ENCODE peak calls at places on chromosomes 6 and 20, in nine cellular contexts. One of them, this sample, is unnamed.
A peak's percentile ranks its signal among the peaks of the same experiment; 100 is the strongest.

GRCh38 chr6:134550604-134551003 is 232.7 kb upstream of the SGK1 start:
- DNase-seq in sigmoid colon: no peak
- DNase-seq in prostate gland: no peak
- DNase-seq in fibroblast of the aortic adventitia: peak; percentile 81
- DNase-seq in breast epithelium: no peak
- DNase-seq in A549: peak; percentile 41
- DNase-seq in fibroblast of lung: peak; percentile 92
- DNase-seq in AG09309: no peak
- DNase-seq in body of pancreas: no peak
- DNase-seq in this sample: no peak

GRCh38 chr20:21433329-21433890 is 36.1 kb upstream of the NKX2-4 start:
- DNase-seq in sigmoid colon: no peak
- DNase-seq in body of pancreas: no peak
- DNase-seq in fibroblast of the aortic adventitia: peak; percentile 28
- DNase-seq in A549: peak; percentile 4
- DNase-seq in AG09309: no peak
- DNase-seq in fibroblast of lung: peak; percentile 45
- DNase-seq in prostate gland: no peak
- DNase-seq in breast epithelium: no peak
- DNase-seq in this sample: no peak

GRCh38 chr20:1146957-1147356 is 28.6 kb downstream of the PSMF1 start:
- DNase-seq in body of pancreas: no peak
- DNase-seq in AG09309: no peak
- DNase-seq in breast epithelium: no peak
- DNase-seq in fibroblast of lung: no peak
- DNase-seq in sigmoid colon: no peak
- DNase-seq in prostate gland: no peak
- DNase-seq in A549: no peak
- DNase-seq in fibroblast of the aortic adventitia: no peak
- DNase-seq in this sample: no peak

GRCh38 chr6:92263864-92264263 is 1155.5 kb downstream of the EPHA7 start:
- DNase-seq in fibroblast of lung: no peak
- DNase-seq in sigmoid colon: no peak
- DNase-seq in prostate gland: no peak
- DNase-seq in A549: no peak
- DNase-seq in fibroblast of the aortic adventitia: no peak
- DNase-seq in body of pancreas: no peak
- DNase-seq in AG09309: no peak
- DNase-seq in breast epithelium: no peak
- DNase-seq in this sample: no peak

GRCh38 chr20:36093025-36093803 is 61.3 kb upstream of the EPB41L1 start:
- DNase-seq in AG09309: no peak
- DNase-seq in A549: peak; percentile 82
- DNase-seq in breast epithelium: peak; percentile 67
- DNase-seq in prostate gland: peak; percentile 43
- DNase-seq in fibroblast of the aortic adventitia: no peak
- DNase-seq in fibroblast of lung: peak; percentile 55
- DNase-seq in sigmoid colon: peak; percentile 70
- DNase-seq in body of pancreas: peak; percentile 79
- DNase-seq in this sample: no peak

GRCh38 chr6:115360602-115361325 is 699.9 kb downstream of the FRK start:
- DNase-seq in AG09309: no peak
- DNase-seq in breast epithelium: no peak
- DNase-seq in fibroblast of the aortic adventitia: no peak
- DNase-seq in sigmoid colon: no peak
- DNase-seq in fibroblast of lung: no peak
- DNase-seq in A549: no peak
- DNase-seq in prostate gland: no peak
- DNase-seq in body of pancreas: peak; percentile 58
- DNase-seq in this sample: no peak

GRCh38 chr20:62214067-62214466 is 6.0 kb downstream of the HRH3 start:
- DNase-seq in fibroblast of the aortic adventitia: no peak
- DNase-seq in breast epithelium: no peak
- DNase-seq in fibroblast of lung: no peak
- DNase-seq in AG09309: no peak
- DNase-seq in sigmoid colon: no peak
- DNase-seq in body of pancreas: no peak
- DNase-seq in prostate gland: no peak
- DNase-seq in A549: no peak
- DNase-seq in this sample: no peak

GRCh38 chr20:34269996-34270627 is 28.9 kb downstream of the ASIP start:
- DNase-seq in fibroblast of lung: no peak
- DNase-seq in body of pancreas: peak; percentile 40
- DNase-seq in breast epithelium: peak; percentile 85
- DNase-seq in prostate gland: peak; percentile 78
- DNase-seq in AG09309: no peak
- DNase-seq in sigmoid colon: no peak
- DNase-seq in fibroblast of the aortic adventitia: no peak
- DNase-seq in A549: no peak
- DNase-seq in this sample: peak; percentile 19

GRCh38 chr6:44041461-44042260 is 85.6 kb downstream of the MRPL14 start:
- DNase-seq in AG09309: peak; percentile 89
- DNase-seq in prostate gland: no peak
- DNase-seq in sigmoid colon: peak; percentile 77
- DNase-seq in A549: peak; percentile 83
- DNase-seq in fibroblast of the aortic adventitia: peak; percentile 97
- DNase-seq in breast epithelium: peak; percentile 76
- DNase-seq in fibroblast of lung: peak; percentile 99
- DNase-seq in body of pancreas: peak; percentile 48
- DNase-seq in this sample: peak; percentile 70

GRCh38 chr20:44615876-44616603 is 33.7 kb downstream of the PKIG start:
- DNase-seq in sigmoid colon: no peak
- DNase-seq in AG09309: no peak
- DNase-seq in breast epithelium: no peak
- DNase-seq in fibroblast of the aortic adventitia: no peak
- DNase-seq in A549: no peak
- DNase-seq in body of pancreas: no peak
- DNase-seq in prostate gland: no peak
- DNase-seq in fibroblast of lung: no peak
- DNase-seq in this sample: no peak

GRCh38 chr6:156798091-156798735 is 21.0 kb downstream of the ARID1B start:
- DNase-seq in A549: no peak
- DNase-seq in AG09309: no peak
- DNase-seq in breast epithelium: no peak
- DNase-seq in body of pancreas: no peak
- DNase-seq in prostate gland: no peak
- DNase-seq in sigmoid colon: no peak
- DNase-seq in fibroblast of lung: no peak
- DNase-seq in fibroblast of the aortic adventitia: no peak
- DNase-seq in this sample: no peak

GRCh38 chr6:170286246-170286933 is 4.5 kb downstream of the DLL1 start:
- DNase-seq in fibroblast of lung: peak; percentile 31
- DNase-seq in AG09309: no peak
- DNase-seq in prostate gland: no peak
- DNase-seq in A549: no peak
- DNase-seq in fibroblast of the aortic adventitia: peak; percentile 40
- DNase-seq in sigmoid colon: peak; percentile 65
- DNase-seq in breast epithelium: no peak
- DNase-seq in body of pancreas: peak; percentile 52
- DNase-seq in this sample: no peak

GRCh38 chr6:134474980-134475379 is 157.1 kb upstream of the SGK1 start:
- DNase-seq in AG09309: no peak
- DNase-seq in fibroblast of lung: no peak
- DNase-seq in fibroblast of the aortic adventitia: no peak
- DNase-seq in prostate gland: no peak
- DNase-seq in body of pancreas: no peak
- DNase-seq in A549: no peak
- DNase-seq in sigmoid colon: no peak
- DNase-seq in breast epithelium: no peak
- DNase-seq in this sample: no peak

GRCh38 chr6:70549327-70549726 is 17.4 kb upstream of the SDHAF4 start:
- DNase-seq in fibroblast of the aortic adventitia: no peak
- DNase-seq in sigmoid colon: no peak
- DNase-seq in AG09309: peak; percentile 13
- DNase-seq in breast epithelium: no peak
- DNase-seq in prostate gland: no peak
- DNase-seq in body of pancreas: no peak
- DNase-seq in fibroblast of lung: no peak
- DNase-seq in A549: no peak
- DNase-seq in this sample: no peak

GRCh38 chr6:35496851-35497570 is at the start of gene TEAD3:
- DNase-seq in A549: no peak
- DNase-seq in body of pancreas: peak; percentile 41
- DNase-seq in sigmoid colon: peak; percentile 93
- DNase-seq in AG09309: no peak
- DNase-seq in fibroblast of lung: peak; percentile 55
- DNase-seq in breast epithelium: peak; percentile 66
- DNase-seq in fibroblast of the aortic adventitia: peak; percentile 40
- DNase-seq in prostate gland: peak; percentile 68
- DNase-seq in this sample: no peak

GRCh38 chr20:16175322-16175721 is 397.9 kb downstream of the KIF16B start:
- DNase-seq in breast epithelium: no peak
- DNase-seq in fibroblast of lung: no peak
- DNase-seq in prostate gland: no peak
- DNase-seq in AG09309: no peak
- DNase-seq in fibroblast of the aortic adventitia: no peak
- DNase-seq in body of pancreas: no peak
- DNase-seq in sigmoid colon: no peak
- DNase-seq in A549: no peak
- DNase-seq in this sample: no peak

GRCh38 chr6:165060636-165061190 is 248.7 kb downstream of the C6orf118 start:
- DNase-seq in AG09309: peak; percentile 44
- DNase-seq in prostate gland: no peak
- DNase-seq in body of pancreas: no peak
- DNase-seq in fibroblast of lung: peak; percentile 55
- DNase-seq in breast epithelium: no peak
- DNase-seq in fibroblast of the aortic adventitia: peak; percentile 16
- DNase-seq in sigmoid colon: no peak
- DNase-seq in A549: no peak
- DNase-seq in this sample: no peak

GRCh38 chr6:21987501-21987957 is 309.3 kb downstream of the PRL start:
- DNase-seq in fibroblast of the aortic adventitia: peak; percentile 96
- DNase-seq in prostate gland: peak; percentile 34
- DNase-seq in breast epithelium: peak; percentile 71
- DNase-seq in sigmoid colon: peak; percentile 88
- DNase-seq in body of pancreas: peak; percentile 80
- DNase-seq in fibroblast of lung: peak; percentile 97
- DNase-seq in A549: peak; percentile 51
- DNase-seq in AG09309: peak; percentile 76
- DNase-seq in this sample: peak; percentile 82
- H3K4me3 ChIP-seq in fibroblast of the aortic adventitia: peak overlapping the region; percentile 0
- H3K4me3 ChIP-seq in prostate gland: no peak overlapping the region
- H3K4me3 ChIP-seq in breast epithelium: peak overlapping the region; percentile 20
- H3K4me3 ChIP-seq in sigmoid colon: peak overlapping the region; percentile 36
- H3K4me3 ChIP-seq in body of pancreas: no peak overlapping the region
- H3K4me3 ChIP-seq in fibroblast of lung: no peak overlapping the region
- H3K4me3 ChIP-seq in A549: no peak overlapping the region
- H3K4me3 ChIP-seq in AG09309: no peak overlapping the region
- H3K4me3 ChIP-seq in this sample: peak overlapping the region; percentile 18

GRCh38 chr6:50185006-50185405 is 135.3 kb upstream of the DEFB112 start:
- DNase-seq in AG09309: no peak
- DNase-seq in sigmoid colon: no peak
- DNase-seq in body of pancreas: no peak
- DNase-seq in fibroblast of the aortic adventitia: no peak
- DNase-seq in prostate gland: no peak
- DNase-seq in fibroblast of lung: no peak
- DNase-seq in A549: peak; percentile 2
- DNase-seq in breast epithelium: no peak
- DNase-seq in this sample: no peak
- TF ChIP-seq CTCF in AG09309: no peak
- TF ChIP-seq CTCF in sigmoid colon: no peak
- TF ChIP-seq CTCF in body of pancreas: no peak
- TF ChIP-seq CTCF in fibroblast of the aortic adventitia: no peak
- TF ChIP-seq CTCF in prostate gland: no peak
- TF ChIP-seq CTCF in fibroblast of lung: peak; percentile 31
- TF ChIP-seq CTCF in A549: no peak
- TF ChIP-seq CTCF in breast epithelium: no peak
- TF ChIP-seq CTCF in this sample: peak; percentile 31

GRCh38 chr6:33415831-33416230 is 2.1 kb downstream of the CUTA start:
- DNase-seq in sigmoid colon: no peak
- DNase-seq in prostate gland: no peak
- DNase-seq in A549: no peak
- DNase-seq in fibroblast of lung: no peak
- DNase-seq in body of pancreas: no peak
- DNase-seq in breast epithelium: no peak
- DNase-seq in fibroblast of the aortic adventitia: no peak
- DNase-seq in AG09309: no peak
- DNase-seq in this sample: no peak

GRCh38 chr6:33417127-33417902 is 592 bp downstream of the CUTA start:
- DNase-seq in AG09309: peak; percentile 63
- DNase-seq in sigmoid colon: no peak
- DNase-seq in body of pancreas: no peak
- DNase-seq in fibroblast of lung: peak; percentile 89
- DNase-seq in prostate gland: peak; percentile 14
- DNase-seq in breast epithelium: no peak
- DNase-seq in A549: peak; percentile 30
- DNase-seq in fibroblast of the aortic adventitia: peak; percentile 80
- DNase-seq in this sample: no peak

GRCh38 chr6:33414592-33415271 is 3.2 kb downstream of the CUTA start:
- DNase-seq in breast epithelium: no peak
- DNase-seq in AG09309: no peak
- DNase-seq in fibroblast of the aortic adventitia: no peak
- DNase-seq in prostate gland: no peak
- DNase-seq in body of pancreas: no peak
- DNase-seq in sigmoid colon: no peak
- DNase-seq in A549: no peak
- DNase-seq in fibroblast of lung: no peak
- DNase-seq in this sample: no peak

GRCh38 chr6:33417903-33418689 is at the start of gene CUTA:
- DNase-seq in fibroblast of the aortic adventitia: peak; percentile 100
- DNase-seq in fibroblast of lung: peak; percentile 100
- DNase-seq in body of pancreas: peak; percentile 100
- DNase-seq in sigmoid colon: peak; percentile 100
- DNase-seq in A549: peak; percentile 99
- DNase-seq in prostate gland: peak; percentile 100
- DNase-seq in breast epithelium: peak; percentile 100
- DNase-seq in AG09309: peak; percentile 99
- DNase-seq in this sample: peak; percentile 95

GRCh38 chr6:33416386-33417126 is 1.4 kb downstream of the CUTA start:
- DNase-seq in fibroblast of lung: no peak
- DNase-seq in breast epithelium: no peak
- DNase-seq in prostate gland: no peak
- DNase-seq in body of pancreas: no peak
- DNase-seq in A549: no peak
- DNase-seq in fibroblast of the aortic adventitia: no peak
- DNase-seq in AG09309: no peak
- DNase-seq in sigmoid colon: no peak
- DNase-seq in this sample: no peak
- H3K4me3 ChIP-seq in fibroblast of lung: peak overlapping the region; percentile 89
- H3K4me3 ChIP-seq in breast epithelium: peak overlapping the region; percentile 70
- H3K4me3 ChIP-seq in prostate gland: peak overlapping the region; percentile 42
- H3K4me3 ChIP-seq in body of pancreas: no peak overlapping the region
- H3K4me3 ChIP-seq in A549: peak overlapping the region; percentile 63
- H3K4me3 ChIP-seq in fibroblast of the aortic adventitia: peak overlapping the region; percentile 96
- H3K4me3 ChIP-seq in AG09309: peak overlapping the region; percentile 82
- H3K4me3 ChIP-seq in sigmoid colon: peak overlapping the region; percentile 61
- H3K4me3 ChIP-seq in this sample: peak overlapping the region; percentile 96

GRCh38 chr6:107466062-107466461 is 6.7 kb upstream of the PDSS2 start:
- DNase-seq in AG09309: no peak
- DNase-seq in prostate gland: no peak
- DNase-seq in fibroblast of the aortic adventitia: no peak
- DNase-seq in sigmoid colon: no peak
- DNase-seq in fibroblast of lung: no peak
- DNase-seq in breast epithelium: no peak
- DNase-seq in A549: no peak
- DNase-seq in body of pancreas: no peak
- DNase-seq in this sample: no peak

GRCh38 chr6:107473660-107474059 is 14.3 kb upstream of the PDSS2 start:
- DNase-seq in body of pancreas: no peak
- DNase-seq in breast epithelium: no peak
- DNase-seq in prostate gland: no peak
- DNase-seq in AG09309: no peak
- DNase-seq in fibroblast of the aortic adventitia: peak; percentile 7
- DNase-seq in A549: no peak
- DNase-seq in fibroblast of lung: no peak
- DNase-seq in sigmoid colon: no peak
- DNase-seq in this sample: no peak

GRCh38 chr6:107470364-107470763 is 11.0 kb upstream of the PDSS2 start:
- DNase-seq in breast epithelium: no peak
- DNase-seq in fibroblast of lung: no peak
- DNase-seq in sigmoid colon: no peak
- DNase-seq in prostate gland: no peak
- DNase-seq in AG09309: no peak
- DNase-seq in body of pancreas: no peak
- DNase-seq in fibroblast of the aortic adventitia: no peak
- DNase-seq in A549: no peak
- DNase-seq in this sample: no peak
- TF ChIP-seq CTCF in breast epithelium: no peak
- TF ChIP-seq CTCF in fibroblast of lung: no peak
- TF ChIP-seq CTCF in sigmoid colon: no peak
- TF ChIP-seq CTCF in prostate gland: no peak
- TF ChIP-seq CTCF in AG09309: no peak
- TF ChIP-seq CTCF in body of pancreas: no peak
- TF ChIP-seq CTCF in fibroblast of the aortic adventitia: no peak
- TF ChIP-seq CTCF in A549: no peak
- TF ChIP-seq CTCF in this sample: no peak